ENCODE peak calls at places on chromosomes 16 and 17, in four cellular contexts. One of them, this sample, is unnamed.

GRCh38 chr17:77308768-77309726 is 168.3 kb downstream of the SEC14L1 start:
- DNase-seq in T-helper 9 cell: no peak
- DNase-seq in foreskin fibroblast: peak
- DNase-seq in activated naive CD4-positive, alpha-beta T cell treated with anti-CD3 and anti-CD28 coated beads for 36 hours: no peak
- DNase-seq in this sample: no peak

GRCh38 chr17:41617136-41617535 is 4.6 kb upstream of the KRT16 start:
- DNase-seq in foreskin fibroblast: no peak
- DNase-seq in activated naive CD4-positive, alpha-beta T cell treated with anti-CD3 and anti-CD28 coated beads for 36 hours: no peak
- DNase-seq in T-helper 9 cell: no peak
- DNase-seq in this sample: no peak

GRCh38 chr16:67943619-67944503 is at the start of gene LCAT:
- DNase-seq in activated naive CD4-positive, alpha-beta T cell treated with anti-CD3 and anti-CD28 coated beads for 36 hours: no peak
- DNase-seq in foreskin fibroblast: peak
- DNase-seq in T-helper 9 cell: no peak
- DNase-seq in this sample: no peak

GRCh38 chr16:22132801-22133200 is 29.5 kb upstream of the SDR42E2 start:
- DNase-seq in activated naive CD4-positive, alpha-beta T cell treated with anti-CD3 and anti-CD28 coated beads for 36 hours: no peak
- DNase-seq in foreskin fibroblast: peak
- DNase-seq in T-helper 9 cell: no peak
- DNase-seq in this sample: no peak

GRCh38 chr17:68981288-68981687 is 26.1 kb upstream of the ABCA8 start:
- DNase-seq in T-helper 9 cell: no peak
- DNase-seq in activated naive CD4-positive, alpha-beta T cell treated with anti-CD3 and anti-CD28 coated beads for 36 hours: no peak
- DNase-seq in foreskin fibroblast: peak
- DNase-seq in this sample: peak

GRCh38 chr17:17236295-17237025 is 508 bp downstream of the FLCN start:
- DNase-seq in T-helper 9 cell: peak
- DNase-seq in activated naive CD4-positive, alpha-beta T cell treated with anti-CD3 and anti-CD28 coated beads for 36 hours: peak
- DNase-seq in foreskin fibroblast: peak
- DNase-seq in this sample: peak

GRCh38 chr17:41553176-41553575 is 18.7 kb downstream of the KRT9 start:
- DNase-seq in T-helper 9 cell: no peak
- DNase-seq in foreskin fibroblast: peak
- DNase-seq in activated naive CD4-positive, alpha-beta T cell treated with anti-CD3 and anti-CD28 coated beads for 36 hours: no peak
- DNase-seq in this sample: no peak

GRCh38 chr17:32445075-32445427 is 741 bp downstream of the PSMD11 start:
- DNase-seq in activated naive CD4-positive, alpha-beta T cell treated with anti-CD3 and anti-CD28 coated beads for 36 hours: peak
- DNase-seq in T-helper 9 cell: peak
- DNase-seq in foreskin fibroblast: peak
- DNase-seq in this sample: peak

GRCh38 chr16:1436731-1437355 is 6.0 kb downstream of the PERCC1 start:
- DNase-seq in activated naive CD4-positive, alpha-beta T cell treated with anti-CD3 and anti-CD28 coated beads for 36 hours: no peak
- DNase-seq in T-helper 9 cell: no peak
- DNase-seq in foreskin fibroblast: no peak
- DNase-seq in this sample: no peak

GRCh38 chr16:25110392-25110947 is 1.1 kb upstream of the LCMT1 start:
- DNase-seq in T-helper 9 cell: no peak
- DNase-seq in activated naive CD4-positive, alpha-beta T cell treated with anti-CD3 and anti-CD28 coated beads for 36 hours: peak
- DNase-seq in foreskin fibroblast: peak
- DNase-seq in this sample: no peak

GRCh38 chr17:7015587-7016020 is 3.2 kb downstream of the RNASEK start:
- DNase-seq in activated naive CD4-positive, alpha-beta T cell treated with anti-CD3 and anti-CD28 coated beads for 36 hours: peak
- DNase-seq in T-helper 9 cell: no peak
- DNase-seq in foreskin fibroblast: peak
- DNase-seq in this sample: no peak

GRCh38 chr16:919658-920631 is 50.8 kb downstream of the LMF1 start:
- DNase-seq in activated naive CD4-positive, alpha-beta T cell treated with anti-CD3 and anti-CD28 coated beads for 36 hours: no peak
- DNase-seq in T-helper 9 cell: no peak
- DNase-seq in foreskin fibroblast: peak
- DNase-seq in this sample: no peak

GRCh38 chr17:65013613-65014391 is 42.7 kb downstream of the GNA13 start:
- DNase-seq in T-helper 9 cell: peak
- DNase-seq in activated naive CD4-positive, alpha-beta T cell treated with anti-CD3 and anti-CD28 coated beads for 36 hours: peak
- DNase-seq in foreskin fibroblast: peak
- DNase-seq in this sample: no peak

GRCh38 chr17:55577011-55577586 is 65.8 kb upstream of the SMIM36 start:
- DNase-seq in activated naive CD4-positive, alpha-beta T cell treated with anti-CD3 and anti-CD28 coated beads for 36 hours: peak
- DNase-seq in T-helper 9 cell: no peak
- DNase-seq in foreskin fibroblast: peak
- DNase-seq in this sample: peak

GRCh38 chr17:57025876-57026275 is 47.9 kb downstream of the SCPEP1 start:
- DNase-seq in T-helper 9 cell: no peak
- DNase-seq in foreskin fibroblast: no peak
- DNase-seq in activated naive CD4-positive, alpha-beta T cell treated with anti-CD3 and anti-CD28 coated beads for 36 hours: no peak
- DNase-seq in this sample: no peak

GRCh38 chr16:86566601-86566965 is at the start of gene FOXC2:
- DNase-seq in activated naive CD4-positive, alpha-beta T cell treated with anti-CD3 and anti-CD28 coated beads for 36 hours: peak
- DNase-seq in foreskin fibroblast: peak
- DNase-seq in T-helper 9 cell: peak
- DNase-seq in this sample: peak

This sample was measured in colonic mucosa.